ENCODE peak calls at places on chromosomes 7 and 10, in ten cellular contexts. T, Q, V, H, Z, G, U, C, J and A are unnamed samples.
A peak's percentile ranks its signal among the peaks of the same experiment; 100 is the strongest.

GRCh38 chr10:26483554-26483953 is 45.4 kb downstream of the APBB1IP start:
- DNase-seq in G (no peak), H (no peak), Z (no peak), C (no peak), U (no peak), Q (no peak), T (no peak), V (no peak), J (no peak), A (no peak)

GRCh38 chr10:71433983-71434744 is 37.4 kb downstream of the CDH23 start:
- DNase-seq in C (no peak), V (no peak), U (no peak), G (no peak), Z (no peak), Q (no peak), J (peak; percentile 33), T (no peak), H (no peak), A (no peak)

GRCh38 chr10:28592953-28593352 is 60.0 kb downstream of the WAC start:
- DNase-seq in V (peak; percentile 33), T (no peak), G (no peak), J (no peak), U (no peak), Q (no peak), C (no peak), Z (no peak), H (no peak), A (no peak)

GRCh38 chr10:113563306-113564088 is 10.6 kb downstream of the HABP2 start:
- DNase-seq in H (no peak), J (peak; percentile 79), C (peak; percentile 86), Z (peak; percentile 77), G (peak; percentile 32), U (peak; percentile 89), Q (peak; percentile 14), T (peak; percentile 78), V (peak; percentile 7), A (peak; percentile 20)

GRCh38 chr10:28236641-28237040 is 66.2 kb downstream of the MPP7 start:
- DNase-seq in V (no peak), H (no peak), Q (no peak), C (no peak), T (no peak), Z (no peak), G (no peak), U (no peak), J (no peak), A (no peak)

GRCh38 chr7:159136442-159136841 is 8.2 kb downstream of the VIPR2 start:
- DNase-seq in H (no peak), C (no peak), Q (no peak), V (no peak), G (no peak), J (no peak), U (no peak), T (no peak), Z (no peak), A (no peak)

GRCh38 chr10:75773139-75773801 is 341.8 kb downstream of the LRMDA start:
- DNase-seq in T (no peak), V (no peak), Q (no peak), C (no peak), Z (no peak), G (no peak), J (no peak), H (no peak), U (no peak), A (no peak)

GRCh38 chr10:60346661-60347060 is 43.0 kb downstream of the ANK3 start:
- DNase-seq in Q (no peak), C (no peak), H (no peak), J (no peak), Z (no peak), G (no peak), V (no peak), T (no peak), U (no peak), A (no peak)

GRCh38 chr10:133009218-133009954 is 67.0 kb upstream of the CFAP46 start:
- DNase-seq in C (peak; percentile 24), Q (no peak), V (no peak), Z (no peak), U (peak; percentile 80), J (no peak), H (no peak), G (no peak), T (peak; percentile 85), A (no peak)

GRCh38 chr7:44275829-44276570 is 49.4 kb downstream of the CAMK2B start:
- DNase-seq in T (peak; percentile 22), V (no peak), G (no peak), U (peak; percentile 37), C (no peak), H (no peak), Q (peak; percentile 75), Z (no peak), J (no peak), A (no peak)

GRCh38 chr10:70914316-70914864 is 26.0 kb upstream of the PCBD1 start:
- DNase-seq in U (peak; percentile 19), H (no peak), Z (no peak), G (no peak), J (no peak), C (no peak), Q (no peak), T (peak; percentile 4), V (no peak), A (no peak)

GRCh38 chr10:78931333-78932083 is 137.3 kb upstream of the ZMIZ1 start:
- DNase-seq in G (no peak), Z (no peak), C (no peak), U (peak; percentile 84), J (no peak), V (no peak), H (no peak), Q (no peak), T (peak; percentile 77), A (no peak)

GRCh38 chr7:72152171-72153131 is 259.7 kb downstream of the CALN1 start:
- DNase-seq in U (no peak), J (no peak), G (no peak), Z (no peak), C (peak; percentile 95), H (no peak), T (no peak), V (no peak), Q (no peak), A (no peak)

GRCh38 chr7:66877577-66878300 is 43.3 kb upstream of the TMEM248 start:
- DNase-seq in C (no peak), G (no peak), Q (no peak), V (no peak), H (no peak), J (no peak), T (no peak), U (no peak), Z (peak; percentile 28), A (no peak)

GRCh38 chr7:13920053-13920697 is 69.3 kb downstream of the ETV1 start:
- DNase-seq in Q (peak; percentile 61), U (no peak), V (peak; percentile 99), J (no peak), C (no peak), Z (no peak), T (no peak), H (peak; percentile 76), G (no peak), A (peak; percentile 31)

GRCh38 chr7:152459724-152460251 is 24.0 kb upstream of the KMT2C start:
- DNase-seq in V (no peak), Z (peak; percentile 97), T (no peak), C (peak; percentile 60), U (peak; percentile 61), H (peak; percentile 83), Q (no peak), J (no peak), G (no peak), A (no peak)

GRCh38 chr10:48465860-48466521 is 138.9 kb downstream of the ARHGAP22 start:
- DNase-seq in V (no peak), J (peak; percentile 36), Q (no peak), U (no peak), G (no peak), H (no peak), Z (no peak), T (peak; percentile 25), C (no peak), A (no peak)

GRCh38 chr7:155297517-155298287 is at the start of gene INSIG1:
- DNase-seq in T (peak; percentile 91), C (peak; percentile 97), Q (peak; percentile 73), J (peak; percentile 97), Z (peak; percentile 93), G (peak; percentile 79), U (peak; percentile 95), H (peak; percentile 91), V (no peak), A (peak; percentile 35)

GRCh38 chr7:134290286-134290685 is 26.4 kb downstream of the SLC35B4 start:
- DNase-seq in C (no peak), Z (no peak), H (no peak), U (no peak), J (no peak), V (peak; percentile 7), T (no peak), Q (no peak), G (no peak), A (no peak)

GRCh38 chr7:25752967-25753791 is 398.8 kb upstream of the NFE2L3 start:
- DNase-seq in U (peak; percentile 72), J (no peak), Z (no peak), C (no peak), V (peak; percentile 23), T (peak; percentile 33), G (no peak), Q (no peak), H (no peak), A (no peak)

GRCh38 chr7:73901231-73901822 is 40.4 kb downstream of the TMEM270 start:
- DNase-seq in G (no peak), C (no peak), Q (no peak), J (no peak), V (no peak), Z (no peak), U (peak; percentile 34), H (no peak), T (no peak), A (no peak)

GRCh38 chr7:114206688-114207087 is 207.9 kb upstream of the FOXP2 start:
- DNase-seq in V (no peak), G (no peak), Z (no peak), C (no peak), J (no peak), T (no peak), H (no peak), Q (no peak), U (no peak), A (no peak)